ENCODE peak calls at places on chromosomes 7 and 10, in seven cellular contexts. One of them, this sample, is unnamed.

GRCh38 chr10:101040061-101040460 is 9.0 kb downstream of the SFXN3 start:
- DNase-seq in endodermal cell: no peak
- DNase-seq in 8988T: no peak
- DNase-seq in activated CD8-positive, alpha-beta memory T cell treated with anti-CD3 and anti-CD28 coated beads, Interleukin-2, amount 50 U/mL, for 48 hours: no peak
- DNase-seq in GM19239: no peak
- DNase-seq in activated CD4-positive, CD25-positive, alpha-beta regulatory T cell: no peak
- DNase-seq in activated gamma-delta T cell treated with anti-CD3 and anti-CD28 coated beads, Interleukin-2, amount 50 U/mL, for 16 hours: no peak
- DNase-seq in this sample: no peak

GRCh38 chr10:132064082-132064755 is 1.5 kb upstream of the JAKMIP3 start:
- DNase-seq in activated gamma-delta T cell treated with anti-CD3 and anti-CD28 coated beads, Interleukin-2, amount 50 U/mL, for 16 hours: no peak
- DNase-seq in endodermal cell: no peak
- DNase-seq in GM19239: no peak
- DNase-seq in activated CD4-positive, CD25-positive, alpha-beta regulatory T cell: no peak
- DNase-seq in activated CD8-positive, alpha-beta memory T cell treated with anti-CD3 and anti-CD28 coated beads, Interleukin-2, amount 50 U/mL, for 48 hours: peak; percentile 39
- DNase-seq in 8988T: no peak
- DNase-seq in this sample: peak; percentile 62

GRCh38 chr10:54262726-54263125 is 538.3 kb downstream of the PCDH15 start:
- DNase-seq in activated CD8-positive, alpha-beta memory T cell treated with anti-CD3 and anti-CD28 coated beads, Interleukin-2, amount 50 U/mL, for 48 hours: no peak
- DNase-seq in activated CD4-positive, CD25-positive, alpha-beta regulatory T cell: no peak
- DNase-seq in endodermal cell: no peak
- DNase-seq in GM19239: no peak
- DNase-seq in activated gamma-delta T cell treated with anti-CD3 and anti-CD28 coated beads, Interleukin-2, amount 50 U/mL, for 16 hours: no peak
- DNase-seq in 8988T: no peak
- DNase-seq in this sample: no peak

GRCh38 chr10:29728541-29729049 is 93.8 kb upstream of the SVIL start:
- DNase-seq in activated CD8-positive, alpha-beta memory T cell treated with anti-CD3 and anti-CD28 coated beads, Interleukin-2, amount 50 U/mL, for 48 hours: no peak
- DNase-seq in endodermal cell: no peak
- DNase-seq in 8988T: no peak
- DNase-seq in GM19239: no peak
- DNase-seq in activated gamma-delta T cell treated with anti-CD3 and anti-CD28 coated beads, Interleukin-2, amount 50 U/mL, for 16 hours: no peak
- DNase-seq in activated CD4-positive, CD25-positive, alpha-beta regulatory T cell: no peak
- DNase-seq in this sample: no peak

GRCh38 chr10:130363051-130363450 is 226.9 kb downstream of the GLRX3 start:
- DNase-seq in activated CD8-positive, alpha-beta memory T cell treated with anti-CD3 and anti-CD28 coated beads, Interleukin-2, amount 50 U/mL, for 48 hours: peak; percentile 13
- DNase-seq in 8988T: no peak
- DNase-seq in activated gamma-delta T cell treated with anti-CD3 and anti-CD28 coated beads, Interleukin-2, amount 50 U/mL, for 16 hours: no peak
- DNase-seq in activated CD4-positive, CD25-positive, alpha-beta regulatory T cell: no peak
- DNase-seq in GM19239: no peak
- DNase-seq in endodermal cell: no peak
- DNase-seq in this sample: peak; percentile 53

GRCh38 chr7:106166651-106167342 is 54.7 kb upstream of the SYPL1 start:
- DNase-seq in activated CD8-positive, alpha-beta memory T cell treated with anti-CD3 and anti-CD28 coated beads, Interleukin-2, amount 50 U/mL, for 48 hours: no peak
- DNase-seq in activated gamma-delta T cell treated with anti-CD3 and anti-CD28 coated beads, Interleukin-2, amount 50 U/mL, for 16 hours: peak; percentile 7
- DNase-seq in GM19239: no peak
- DNase-seq in activated CD4-positive, CD25-positive, alpha-beta regulatory T cell: peak; percentile 1
- DNase-seq in 8988T: no peak
- DNase-seq in endodermal cell: peak; percentile 72
- DNase-seq in this sample: no peak

GRCh38 chr10:68562666-68563522 is 2.8 kb downstream of the TET1 start:
- DNase-seq in GM19239: no peak
- DNase-seq in endodermal cell: peak; percentile 76
- DNase-seq in activated CD4-positive, CD25-positive, alpha-beta regulatory T cell: no peak
- DNase-seq in 8988T: no peak
- DNase-seq in activated gamma-delta T cell treated with anti-CD3 and anti-CD28 coated beads, Interleukin-2, amount 50 U/mL, for 16 hours: no peak
- DNase-seq in activated CD8-positive, alpha-beta memory T cell treated with anti-CD3 and anti-CD28 coated beads, Interleukin-2, amount 50 U/mL, for 48 hours: no peak
- DNase-seq in this sample: no peak

GRCh38 chr7:8064828-8065227 is 96.2 kb downstream of the GLCCI1 start:
- DNase-seq in activated gamma-delta T cell treated with anti-CD3 and anti-CD28 coated beads, Interleukin-2, amount 50 U/mL, for 16 hours: no peak
- DNase-seq in 8988T: no peak
- DNase-seq in endodermal cell: no peak
- DNase-seq in activated CD8-positive, alpha-beta memory T cell treated with anti-CD3 and anti-CD28 coated beads, Interleukin-2, amount 50 U/mL, for 48 hours: no peak
- DNase-seq in GM19239: no peak
- DNase-seq in activated CD4-positive, CD25-positive, alpha-beta regulatory T cell: no peak
- DNase-seq in this sample: no peak

GRCh38 chr10:42985436-42986316 is 91.2 kb upstream of the RET start:
- DNase-seq in endodermal cell: no peak
- DNase-seq in 8988T: no peak
- DNase-seq in activated CD8-positive, alpha-beta memory T cell treated with anti-CD3 and anti-CD28 coated beads, Interleukin-2, amount 50 U/mL, for 48 hours: peak; percentile 40
- DNase-seq in activated CD4-positive, CD25-positive, alpha-beta regulatory T cell: no peak
- DNase-seq in GM19239: no peak
- DNase-seq in activated gamma-delta T cell treated with anti-CD3 and anti-CD28 coated beads, Interleukin-2, amount 50 U/mL, for 16 hours: no peak
- DNase-seq in this sample: peak; percentile 62

GRCh38 chr10:13099144-13099665 is 758 bp upstream of the OPTN start:
- DNase-seq in 8988T: peak; percentile 37
- DNase-seq in activated CD8-positive, alpha-beta memory T cell treated with anti-CD3 and anti-CD28 coated beads, Interleukin-2, amount 50 U/mL, for 48 hours: peak; percentile 65
- DNase-seq in GM19239: peak; percentile 55
- DNase-seq in endodermal cell: peak; percentile 93
- DNase-seq in activated CD4-positive, CD25-positive, alpha-beta regulatory T cell: no peak
- DNase-seq in activated gamma-delta T cell treated with anti-CD3 and anti-CD28 coated beads, Interleukin-2, amount 50 U/mL, for 16 hours: peak; percentile 34
- DNase-seq in this sample: no peak

GRCh38 chr10:12503311-12503710 is 154.0 kb downstream of the CAMK1D start:
- DNase-seq in 8988T: no peak
- DNase-seq in GM19239: no peak
- DNase-seq in activated gamma-delta T cell treated with anti-CD3 and anti-CD28 coated beads, Interleukin-2, amount 50 U/mL, for 16 hours: no peak
- DNase-seq in activated CD4-positive, CD25-positive, alpha-beta regulatory T cell: no peak
- DNase-seq in activated CD8-positive, alpha-beta memory T cell treated with anti-CD3 and anti-CD28 coated beads, Interleukin-2, amount 50 U/mL, for 48 hours: peak; percentile 20
- DNase-seq in endodermal cell: peak; percentile 48
- DNase-seq in this sample: no peak

GRCh38 chr7:44145419-44145968 is 4.4 kb upstream of the MYL7 start:
- DNase-seq in endodermal cell: peak; percentile 68
- DNase-seq in activated gamma-delta T cell treated with anti-CD3 and anti-CD28 coated beads, Interleukin-2, amount 50 U/mL, for 16 hours: peak; percentile 24
- DNase-seq in activated CD4-positive, CD25-positive, alpha-beta regulatory T cell: no peak
- DNase-seq in activated CD8-positive, alpha-beta memory T cell treated with anti-CD3 and anti-CD28 coated beads, Interleukin-2, amount 50 U/mL, for 48 hours: peak; percentile 77
- DNase-seq in 8988T: no peak
- DNase-seq in GM19239: no peak
- DNase-seq in this sample: no peak

GRCh38 chr10:25388862-25389206 is 214.0 kb downstream of the GPR158 start:
- DNase-seq in endodermal cell: no peak
- DNase-seq in activated gamma-delta T cell treated with anti-CD3 and anti-CD28 coated beads, Interleukin-2, amount 50 U/mL, for 16 hours: no peak
- DNase-seq in activated CD8-positive, alpha-beta memory T cell treated with anti-CD3 and anti-CD28 coated beads, Interleukin-2, amount 50 U/mL, for 48 hours: no peak
- DNase-seq in 8988T: no peak
- DNase-seq in activated CD4-positive, CD25-positive, alpha-beta regulatory T cell: no peak
- DNase-seq in GM19239: no peak
- DNase-seq in this sample: no peak

GRCh38 chr10:3655528-3655927 is 129.5 kb downstream of the KLF6 start:
- DNase-seq in GM19239: no peak
- DNase-seq in endodermal cell: no peak
- DNase-seq in activated CD4-positive, CD25-positive, alpha-beta regulatory T cell: no peak
- DNase-seq in activated CD8-positive, alpha-beta memory T cell treated with anti-CD3 and anti-CD28 coated beads, Interleukin-2, amount 50 U/mL, for 48 hours: no peak
- DNase-seq in 8988T: no peak
- DNase-seq in activated gamma-delta T cell treated with anti-CD3 and anti-CD28 coated beads, Interleukin-2, amount 50 U/mL, for 16 hours: no peak
- DNase-seq in this sample: no peak

GRCh38 chr7:50092579-50093411 is at the start of gene ZPBP:
- DNase-seq in activated gamma-delta T cell treated with anti-CD3 and anti-CD28 coated beads, Interleukin-2, amount 50 U/mL, for 16 hours: peak; percentile 35
- DNase-seq in GM19239: peak; percentile 25
- DNase-seq in activated CD8-positive, alpha-beta memory T cell treated with anti-CD3 and anti-CD28 coated beads, Interleukin-2, amount 50 U/mL, for 48 hours: peak; percentile 82
- DNase-seq in activated CD4-positive, CD25-positive, alpha-beta regulatory T cell: peak; percentile 17
- DNase-seq in 8988T: no peak
- DNase-seq in endodermal cell: peak; percentile 70
- DNase-seq in this sample: no peak

GRCh38 chr10:104351067-104351681 is 2.5 kb upstream of the CFAP58 start:
- DNase-seq in endodermal cell: no peak
- DNase-seq in 8988T: no peak
- DNase-seq in activated CD4-positive, CD25-positive, alpha-beta regulatory T cell: no peak
- DNase-seq in GM19239: no peak
- DNase-seq in activated gamma-delta T cell treated with anti-CD3 and anti-CD28 coated beads, Interleukin-2, amount 50 U/mL, for 16 hours: no peak
- DNase-seq in activated CD8-positive, alpha-beta memory T cell treated with anti-CD3 and anti-CD28 coated beads, Interleukin-2, amount 50 U/mL, for 48 hours: no peak
- DNase-seq in this sample: no peak

GRCh38 chr10:118669020-118669766 is 73.7 kb upstream of the PRLHR start:
- DNase-seq in endodermal cell: no peak
- DNase-seq in activated gamma-delta T cell treated with anti-CD3 and anti-CD28 coated beads, Interleukin-2, amount 50 U/mL, for 16 hours: no peak
- DNase-seq in activated CD8-positive, alpha-beta memory T cell treated with anti-CD3 and anti-CD28 coated beads, Interleukin-2, amount 50 U/mL, for 48 hours: no peak
- DNase-seq in GM19239: peak; percentile 25
- DNase-seq in activated CD4-positive, CD25-positive, alpha-beta regulatory T cell: no peak
- DNase-seq in 8988T: no peak
- DNase-seq in this sample: no peak

GRCh38 chr7:87218941-87219544 is 489 bp downstream of the TMEM243 start:
- DNase-seq in activated CD8-positive, alpha-beta memory T cell treated with anti-CD3 and anti-CD28 coated beads, Interleukin-2, amount 50 U/mL, for 48 hours: no peak
- DNase-seq in endodermal cell: peak; percentile 89
- DNase-seq in activated gamma-delta T cell treated with anti-CD3 and anti-CD28 coated beads, Interleukin-2, amount 50 U/mL, for 16 hours: no peak
- DNase-seq in GM19239: no peak
- DNase-seq in activated CD4-positive, CD25-positive, alpha-beta regulatory T cell: no peak
- DNase-seq in 8988T: peak; percentile 26
- DNase-seq in this sample: no peak

This sample was measured in type B pancreatic cell.